ENCODE peak calls at places on chromosome 1, in five cellular contexts. One of them, this sample, is unnamed.

GRCh38 chr1:88700383-88701013 is 16.4 kb downstream of the PKN2 start:
- DNase-seq in stomach: no peak
- DNase-seq in transverse colon: no peak
- DNase-seq in spleen: no peak
- DNase-seq in upper lobe of left lung: no peak
- DNase-seq in this sample: no peak

GRCh38 chr1:110513511-110513910 is 5.5 kb downstream of the KCNA10 start:
- DNase-seq in stomach: no peak
- DNase-seq in transverse colon: no peak
- DNase-seq in spleen: no peak
- DNase-seq in upper lobe of left lung: no peak
- DNase-seq in this sample: no peak

GRCh38 chr1:1208713-1209433 is 2.5 kb upstream of the TNFRSF18 start:
- DNase-seq in stomach: no peak
- DNase-seq in transverse colon: peak
- DNase-seq in spleen: peak
- DNase-seq in upper lobe of left lung: no peak
- DNase-seq in this sample: no peak

GRCh38 chr1:1806890-1807289 is 28.6 kb upstream of the NADK start:
- DNase-seq in stomach: no peak
- DNase-seq in transverse colon: no peak
- DNase-seq in spleen: peak
- DNase-seq in upper lobe of left lung: no peak
- DNase-seq in this sample: no peak

GRCh38 chr1:202018476-202019234 is 8.3 kb downstream of the ELF3 start:
- DNase-seq in stomach: peak
- DNase-seq in transverse colon: peak
- DNase-seq in spleen: no peak
- DNase-seq in upper lobe of left lung: peak
- DNase-seq in this sample: peak

GRCh38 chr1:95223110-95223509 is 10.9 kb upstream of the RWDD3 start:
- DNase-seq in stomach: no peak
- DNase-seq in transverse colon: no peak
- DNase-seq in spleen: no peak
- DNase-seq in upper lobe of left lung: no peak
- DNase-seq in this sample: no peak

GRCh38 chr1:232462200-232462599 is 167.7 kb downstream of the SIPA1L2 start:
- DNase-seq in stomach: no peak
- DNase-seq in transverse colon: no peak
- DNase-seq in spleen: no peak
- DNase-seq in upper lobe of left lung: no peak
- DNase-seq in this sample: no peak

GRCh38 chr1:86062458-86062857 is 94.1 kb downstream of the COL24A1 start:
- DNase-seq in stomach: no peak
- DNase-seq in transverse colon: no peak
- DNase-seq in spleen: no peak
- DNase-seq in upper lobe of left lung: no peak
- DNase-seq in this sample: no peak

GRCh38 chr1:84582802-84583587 is 8.8 kb upstream of the CTBS start:
- DNase-seq in stomach: no peak
- DNase-seq in transverse colon: no peak
- DNase-seq in spleen: no peak
- DNase-seq in upper lobe of left lung: no peak
- DNase-seq in this sample: no peak
- TF ChIP-seq POLR2AphosphoS5 in stomach: no peak
- TF ChIP-seq POLR2AphosphoS5 in transverse colon: no peak
- TF ChIP-seq POLR2AphosphoS5 in spleen: no peak
- TF ChIP-seq POLR2AphosphoS5 in upper lobe of left lung: no peak
- TF ChIP-seq POLR2AphosphoS5 in this sample: no peak

GRCh38 chr1:61101461-61102440 is 19.4 kb downstream of the NFIA start:
- DNase-seq in stomach: no peak
- DNase-seq in transverse colon: no peak
- DNase-seq in spleen: no peak
- DNase-seq in upper lobe of left lung: no peak
- DNase-seq in this sample: no peak
- H3K27ac ChIP-seq in stomach: no peak
- H3K27ac ChIP-seq in transverse colon: peak
- H3K27ac ChIP-seq in spleen: peak
- H3K27ac ChIP-seq in upper lobe of left lung: peak
- H3K27ac ChIP-seq in this sample: peak

GRCh38 chr1:14302025-14302424 is 296.5 kb upstream of the KAZN start:
- DNase-seq in stomach: no peak
- DNase-seq in transverse colon: no peak
- DNase-seq in spleen: no peak
- DNase-seq in upper lobe of left lung: no peak
- DNase-seq in this sample: no peak

GRCh38 chr1:14300991-14301703 is 297.3 kb upstream of the KAZN start:
- DNase-seq in stomach: peak
- DNase-seq in transverse colon: no peak
- DNase-seq in spleen: no peak
- DNase-seq in upper lobe of left lung: peak
- DNase-seq in this sample: peak

GRCh38 chr1:14303011-14303410 is 295.5 kb upstream of the KAZN start:
- DNase-seq in stomach: no peak
- DNase-seq in transverse colon: no peak
- DNase-seq in spleen: no peak
- DNase-seq in upper lobe of left lung: no peak
- DNase-seq in this sample: no peak

GRCh38 chr1:14301704-14302024 is 296.8 kb upstream of the KAZN start:
- DNase-seq in stomach: no peak
- DNase-seq in transverse colon: no peak
- DNase-seq in spleen: no peak
- DNase-seq in upper lobe of left lung: no peak
- DNase-seq in this sample: no peak

DNA sequence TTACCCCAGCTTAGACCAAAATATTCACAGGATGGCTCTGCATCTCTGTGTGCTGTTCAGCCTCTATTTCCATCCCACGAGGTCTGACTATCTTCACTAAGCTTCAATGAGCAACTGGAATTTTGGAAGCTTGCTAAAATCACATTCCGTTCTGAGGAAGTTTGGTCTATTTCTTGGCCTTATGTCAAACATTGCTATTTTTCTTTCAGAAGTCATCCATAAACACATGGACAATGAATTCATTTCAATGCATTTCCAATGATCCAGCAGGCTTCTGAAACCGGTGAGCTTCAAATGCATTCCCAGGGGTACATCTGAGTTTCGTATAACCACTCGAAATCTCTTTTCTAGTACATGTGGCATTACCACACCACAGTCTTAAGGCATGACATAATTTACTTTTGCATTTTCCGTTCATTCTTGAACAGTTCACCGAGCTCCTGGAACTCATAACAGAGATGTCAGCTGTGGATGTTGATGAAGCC is 294.1 kb upstream of the KAZN start:
- DNase-seq in stomach: no peak
- DNase-seq in transverse colon: no peak
- DNase-seq in spleen: no peak
- DNase-seq in upper lobe of left lung: no peak
- DNase-seq in this sample: no peak
- TF ChIP-seq POLR2AphosphoS5 in stomach: peak
- TF ChIP-seq POLR2AphosphoS5 in transverse colon: peak
- TF ChIP-seq POLR2AphosphoS5 in spleen: no peak
- TF ChIP-seq POLR2AphosphoS5 in upper lobe of left lung: no peak
- TF ChIP-seq POLR2AphosphoS5 in this sample: no peak

GRCh38 chr1:23394176-23394575 is 24.5 kb upstream of the ZNF436 start:
- DNase-seq in stomach: no peak
- DNase-seq in transverse colon: no peak
- DNase-seq in spleen: no peak
- DNase-seq in upper lobe of left lung: no peak
- DNase-seq in this sample: no peak
- H3K27ac ChIP-seq in stomach: no peak
- H3K27ac ChIP-seq in transverse colon: peak
- H3K27ac ChIP-seq in spleen: peak
- H3K27ac ChIP-seq in upper lobe of left lung: no peak
- H3K27ac ChIP-seq in this sample: peak

GRCh38 chr1:41762251-41762650 is 156.5 kb downstream of the HIVEP3 start:
- DNase-seq in stomach: no peak
- DNase-seq in transverse colon: no peak
- DNase-seq in spleen: no peak
- DNase-seq in upper lobe of left lung: no peak
- DNase-seq in this sample: no peak

GRCh38 chr1:41766546-41766945 is 152.2 kb downstream of the HIVEP3 start:
- DNase-seq in stomach: no peak
- DNase-seq in transverse colon: no peak
- DNase-seq in spleen: no peak
- DNase-seq in upper lobe of left lung: no peak
- DNase-seq in this sample: no peak

GRCh38 chr1:41765109-41765655 is 153.5 kb downstream of the HIVEP3 start:
- DNase-seq in stomach: no peak
- DNase-seq in transverse colon: no peak
- DNase-seq in spleen: peak
- DNase-seq in upper lobe of left lung: no peak
- DNase-seq in this sample: no peak

GRCh38 chr1:41762777-41763176 is 155.9 kb downstream of the HIVEP3 start:
- DNase-seq in stomach: no peak
- DNase-seq in transverse colon: no peak
- DNase-seq in spleen: no peak
- DNase-seq in upper lobe of left lung: no peak
- DNase-seq in this sample: no peak

DNA sequence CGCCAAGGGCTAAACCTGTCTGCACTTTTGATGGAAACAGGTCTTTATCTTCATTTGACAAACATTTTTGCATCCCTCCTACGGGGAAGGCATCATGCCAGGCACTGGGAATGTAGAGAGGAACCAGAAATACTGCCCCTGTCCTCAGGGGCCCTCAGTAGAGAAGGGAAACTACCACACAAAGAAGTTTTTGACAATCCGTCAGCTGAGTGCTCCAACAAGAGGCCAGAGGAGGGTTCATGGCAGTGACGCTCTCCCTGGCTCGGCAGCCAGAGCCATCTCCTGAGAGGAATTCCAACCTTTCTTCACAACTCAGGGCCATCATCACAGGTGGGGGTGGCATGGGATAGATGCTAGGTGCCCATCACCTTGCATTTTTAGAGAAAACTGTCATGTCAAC is 154.1 kb downstream of the HIVEP3 start:
- DNase-seq in stomach: no peak
- DNase-seq in transverse colon: no peak
- DNase-seq in spleen: no peak
- DNase-seq in upper lobe of left lung: no peak
- DNase-seq in this sample: no peak
- TF ChIP-seq POLR2AphosphoS5 in stomach: no peak
- TF ChIP-seq POLR2AphosphoS5 in transverse colon: no peak
- TF ChIP-seq POLR2AphosphoS5 in spleen: no peak
- TF ChIP-seq POLR2AphosphoS5 in upper lobe of left lung: no peak
- TF ChIP-seq POLR2AphosphoS5 in this sample: no peak

GRCh38 chr1:156627313-156627880 is 8.2 kb downstream of the HAPLN2 start:
- DNase-seq in stomach: peak
- DNase-seq in transverse colon: peak
- DNase-seq in spleen: no peak
- DNase-seq in upper lobe of left lung: peak
- DNase-seq in this sample: no peak
- H3K27ac ChIP-seq in stomach: no peak
- H3K27ac ChIP-seq in transverse colon: no peak
- H3K27ac ChIP-seq in spleen: no peak
- H3K27ac ChIP-seq in upper lobe of left lung: no peak
- H3K27ac ChIP-seq in this sample: no peak

DNA sequence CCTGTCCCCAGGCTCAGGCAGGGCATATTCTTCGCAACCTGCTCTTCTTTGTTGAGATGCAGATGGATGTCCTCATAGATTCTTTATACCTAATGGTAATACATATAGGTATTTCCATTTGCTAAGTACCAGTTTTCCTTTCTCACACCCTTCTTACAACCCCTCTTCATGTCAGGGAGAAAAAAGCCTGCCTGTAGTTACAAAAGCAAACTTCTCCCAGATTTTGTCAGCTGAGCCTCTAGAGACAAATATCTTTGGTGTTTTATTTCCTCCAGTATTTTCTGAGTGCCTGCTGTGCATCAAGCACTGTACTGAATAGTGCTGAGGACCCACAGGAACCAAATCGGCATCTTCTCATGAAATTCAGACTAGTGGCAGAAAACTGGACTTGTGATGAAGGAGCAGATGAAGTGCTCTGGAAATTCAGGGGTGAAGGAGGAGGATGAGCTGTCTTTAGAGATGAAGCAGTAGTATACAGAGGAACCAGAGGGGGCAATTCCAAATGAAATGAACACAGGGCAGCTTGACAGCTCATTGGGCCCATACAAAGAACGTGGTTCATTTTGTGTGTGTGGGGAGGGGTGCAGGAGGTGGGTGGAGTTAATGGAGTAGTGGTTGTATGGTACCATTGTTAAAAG is 33.4 kb downstream of the SLC2A1 start:
- DNase-seq in stomach: no peak
- DNase-seq in transverse colon: no peak
- DNase-seq in spleen: no peak
- DNase-seq in upper lobe of left lung: no peak
- DNase-seq in this sample: no peak
- TF ChIP-seq POLR2AphosphoS5 in stomach: no peak
- TF ChIP-seq POLR2AphosphoS5 in transverse colon: no peak
- TF ChIP-seq POLR2AphosphoS5 in spleen: no peak
- TF ChIP-seq POLR2AphosphoS5 in upper lobe of left lung: no peak
- TF ChIP-seq POLR2AphosphoS5 in this sample: no peak

DNA sequence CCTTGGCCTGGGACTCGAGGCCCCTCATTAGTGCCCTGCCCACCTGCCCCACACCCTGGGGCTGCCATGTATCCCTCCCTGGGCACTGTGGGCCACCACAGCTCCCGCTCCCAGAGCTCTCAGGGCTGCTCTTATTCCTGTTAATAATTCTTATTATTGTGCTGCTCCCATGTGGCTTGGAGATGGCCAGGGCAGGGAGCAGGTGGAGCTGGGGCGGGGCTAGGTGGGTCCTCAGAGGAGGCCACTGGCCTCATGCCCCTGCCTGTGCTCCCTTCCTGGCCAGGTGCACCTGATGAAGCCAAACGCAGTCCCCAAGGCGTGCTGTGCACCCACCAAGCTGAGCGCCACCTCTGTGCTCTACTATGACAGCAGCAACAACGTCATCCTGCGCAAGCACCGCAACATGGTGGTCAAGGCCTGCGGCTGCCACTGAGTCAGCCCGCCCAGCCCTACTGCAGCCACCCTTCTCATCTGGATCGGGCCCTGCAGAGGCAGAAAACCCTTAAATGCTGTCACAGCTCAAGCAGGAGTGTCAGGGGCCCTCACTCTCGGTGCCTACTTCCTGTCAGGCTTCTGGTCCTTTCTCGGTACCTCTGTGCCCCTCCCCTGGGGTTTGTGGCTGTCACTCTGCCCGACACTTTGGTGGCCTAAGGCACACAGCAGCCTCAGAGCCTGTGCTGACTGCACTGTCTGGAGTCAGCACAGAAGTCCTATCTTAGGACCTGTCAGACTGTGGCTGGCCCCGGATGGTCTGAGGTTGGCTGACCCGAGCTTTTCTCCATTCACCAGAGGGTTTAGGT is 34.1 kb downstream of the BMP8A start:
- DNase-seq in stomach: peak
- DNase-seq in transverse colon: peak
- DNase-seq in spleen: peak
- DNase-seq in upper lobe of left lung: no peak
- DNase-seq in this sample: no peak
- H3K27ac ChIP-seq in stomach: no peak
- H3K27ac ChIP-seq in transverse colon: no peak
- H3K27ac ChIP-seq in spleen: no peak
- H3K27ac ChIP-seq in upper lobe of left lung: no peak
- H3K27ac ChIP-seq in this sample: no peak